ENCODE peak calls at places on chromosomes 3 and 15, in six cellular contexts. Z is stimulated activated CD4-positive, alpha-beta T cell treated with anti-CD3 and anti-CD28 coated beads, Interleukin-1b, Interleukin-23, amount 100 ng/mL, for 1 hour; R is stomach; O is CD4-positive, alpha-beta T cell; H is midbrain; P is GM23338. W is an unnamed sample.

GRCh38 chr3:150840733-150841515 is 64.3 kb downstream of the MINDY4B start:
- DNase-seq in Z (no peak), R (no peak), O (no peak), H (no peak), P (peak; percentile 24), W (no peak)

GRCh38 chr15:100082761-100083402 is 258.9 kb downstream of the ADAMTS17 start:
- DNase-seq in Z (no peak), R (no peak), O (no peak), H (no peak), P (no peak), W (no peak)

GRCh38 chr15:72112111-72112510 is 5.8 kb downstream of the MYO9A start:
- DNase-seq in Z (no peak), R (no peak), O (no peak), H (no peak), P (no peak), W (no peak)

GRCh38 chr15:79641841-79642240 is 209.7 kb downstream of the MINAR1 start:
- DNase-seq in Z (no peak), R (no peak), O (no peak), H (no peak), P (no peak), W (no peak)

GRCh38 chr15:39108021-39108420 is 472.9 kb upstream of the THBS1 start:
- DNase-seq in Z (no peak), R (no peak), O (no peak), H (no peak), P (no peak), W (no peak)

GRCh38 chr3:131526801-131527347 is 24.1 kb upstream of the MRPL3 start:
- DNase-seq in Z (no peak), R (peak; percentile 26), O (no peak), H (peak; percentile 15), P (peak; percentile 91), W (no peak)

GRCh38 chr15:36334059-36334458 is 245.4 kb upstream of the CDIN1 start:
- DNase-seq in Z (no peak), R (no peak), O (no peak), H (no peak), P (no peak), W (no peak)

GRCh38 chr3:170977911-170978310 is 48.6 kb downstream of the SLC2A2 start:
- DNase-seq in Z (no peak), R (no peak), O (no peak), H (no peak), P (no peak), W (no peak)

GRCh38 chr15:100926971-100927756 is 8.0 kb downstream of the LRRK1 start:
- DNase-seq in Z (no peak), R (no peak), O (no peak), H (no peak), P (no peak), W (no peak)

GRCh38 chr3:57001356-57001755 is 59.1 kb upstream of the SPATA12 start:
- DNase-seq in Z (no peak), R (no peak), O (no peak), H (no peak), P (peak; percentile 58), W (no peak)

GRCh38 chr3:5017953-5018531 is 38.8 kb downstream of the BHLHE40 start:
- DNase-seq in Z (no peak), R (peak; percentile 59), O (no peak), H (peak; percentile 13), P (no peak), W (peak; percentile 95)

GRCh38 chr3:54427501-54427900 is 305.1 kb downstream of the CACNA2D3 start:
- DNase-seq in Z (no peak), R (no peak), O (no peak), H (no peak), P (no peak), W (no peak)

GRCh38 chr3:67045711-67046465 is 47.8 kb downstream of the KBTBD8 start:
- DNase-seq in Z (no peak), R (no peak), O (no peak), H (no peak), P (no peak), W (no peak)

GRCh38 chr3:26915208-26915607 is 292.6 kb downstream of the LRRC3B start:
- DNase-seq in Z (no peak), R (no peak), O (no peak), H (no peak), P (no peak), W (no peak)

GRCh38 chr15:87368511-87368910 is 888.0 kb downstream of the NTRK3 start:
- DNase-seq in Z (no peak), R (no peak), O (no peak), H (no peak), P (no peak), W (no peak)

GRCh38 chr3:50583897-50584296 is 14.6 kb downstream of the HEMK1 start:
- DNase-seq in Z (no peak), R (no peak), O (no peak), H (peak; percentile 17), P (no peak), W (no peak)

GRCh38 chr3:14472471-14473351 is 67.4 kb downstream of the GRIP2 start:
- DNase-seq in Z (no peak), R (no peak), O (no peak), H (no peak), P (no peak), W (no peak)

GRCh38 chr3:197949191-197949766 is 711 bp upstream of the RPL35A start:
- DNase-seq in Z (no peak), R (no peak), O (no peak), H (no peak), P (no peak), W (no peak)

GRCh38 chr3:173700336-173700735 is 302.8 kb downstream of the NLGN1 start:
- DNase-seq in Z (no peak), R (no peak), O (no peak), H (no peak), P (no peak), W (no peak)

GRCh38 chr3:5120446-5120845 is 1.6 kb upstream of the ARL8B start:
- DNase-seq in Z (no peak), R (no peak), O (no peak), H (no peak), P (no peak), W (no peak)

GRCh38 chr3:172653004-172653403 is 57.9 kb downstream of the NCEH1 start:
- DNase-seq in Z (no peak), R (no peak), O (no peak), H (no peak), P (no peak), W (no peak)

GRCh38 chr3:14793126-14793857 is 25.5 kb upstream of the FGD5 start:
- DNase-seq in Z (no peak), R (no peak), O (no peak), H (no peak), P (no peak), W (no peak)

GRCh38 chr3:124791639-124792111 is 61.4 kb downstream of the UMPS start:
- DNase-seq in Z (no peak), R (no peak), O (no peak), H (no peak), P (no peak), W (no peak)

GRCh38 chr3:134427400-134428111 is 53.3 kb upstream of the AMOTL2 start:
- DNase-seq in Z (no peak), R (no peak), O (no peak), H (no peak), P (no peak), W (no peak)

GRCh38 chr3:171176244-171176925 is 149.9 kb upstream of the SLC2A2 start:
- DNase-seq in Z (no peak), R (no peak), O (no peak), H (no peak), P (no peak), W (no peak)

GRCh38 chr15:100253640-100254039 is 88.1 kb downstream of the ADAMTS17 start:
- DNase-seq in Z (no peak), R (no peak), O (no peak), H (no peak), P (no peak), W (no peak)

GRCh38 chr3:181103605-181104004 is 114.1 kb upstream of the DNAJC19 start:
- DNase-seq in Z (no peak), R (no peak), O (no peak), H (no peak), P (peak; percentile 93), W (no peak)

GRCh38 chr3:186742618-186743335 is 25.6 kb downstream of the KNG1 start:
- DNase-seq in Z (no peak), R (no peak), O (no peak), H (no peak), P (no peak), W (peak; percentile 57)

GRCh38 chr3:27713066-27713400 is 9.1 kb downstream of the EOMES start:
- DNase-seq in Z (no peak), R (no peak), O (no peak), H (no peak), P (no peak), W (no peak)

GRCh38 chr3:184694694-184695093 is 17.2 kb downstream of the MAGEF1 start:
- DNase-seq in Z (no peak), R (no peak), O (no peak), H (no peak), P (no peak), W (no peak)

GRCh38 chr15:78170848-78171773 is 21.9 kb downstream of the IDH3A start:
- DNase-seq in Z (no peak), R (no peak), O (no peak), H (no peak), P (no peak), W (no peak)

GRCh38 chr3:34185301-34185700 is 386.9 kb downstream of the PDCD6IP start:
- DNase-seq in Z (no peak), R (no peak), O (no peak), H (no peak), P (no peak), W (peak; percentile 38)

W was measured in small intestine.